ENCODE peak calls at places on chromosome 9, in eight cellular contexts. W, X, V, E, U, T, N and Q are unnamed samples.

GRCh38 chr9:137136926-137137607 is 1.9 kb upstream of the GRIN1 start:
- DNase-seq in T (no peak), N (no peak), V (no peak), E (no peak), U (no peak), W (no peak), X (no peak), Q (no peak)

GRCh38 chr9:129408535-129409215 is 212.2 kb downstream of the C9orf50 start:
- DNase-seq in T (peak), N (peak), W (no peak), V (peak), U (no peak), X (peak), E (no peak), Q (no peak)

GRCh38 chr9:76203373-76203772 is 190.9 kb downstream of the RFK start:
- DNase-seq in T (peak), U (no peak), X (peak), E (no peak), W (no peak), N (no peak), V (peak), Q (no peak)

GRCh38 chr9:102514541-102514940 is 480.6 kb upstream of the CYLC2 start:
- DNase-seq in T (peak), N (no peak), U (no peak), V (no peak), W (no peak), E (peak), X (peak), Q (no peak)

GRCh38 chr9:130960522-130961378 is 21.7 kb upstream of the FIBCD1 start:
- DNase-seq in X (no peak), E (no peak), U (no peak), V (no peak), N (no peak), T (no peak), W (no peak), Q (no peak)

GRCh38 chr9:101458955-101459631 is 23.5 kb upstream of the ALDOB start:
- DNase-seq in V (peak), E (peak), U (peak), N (no peak), W (peak), X (peak), T (no peak), Q (peak)

GRCh38 chr9:70609542-70610286 is 195.3 kb upstream of the KLF9 start:
- DNase-seq in V (no peak), W (peak), T (no peak), N (no peak), E (no peak), U (no peak), X (no peak), Q (peak)

GRCh38 chr9:88197781-88198345 is 59.6 kb upstream of the SPATA31C2 start:
- DNase-seq in N (no peak), T (no peak), U (no peak), X (no peak), E (no peak), V (no peak), W (peak), Q (peak)

GRCh38 chr9:13088734-13089427 is 190.6 kb downstream of the MPDZ start:
- DNase-seq in W (peak), X (peak), N (no peak), T (no peak), E (no peak), V (no peak), U (peak), Q (peak)

GRCh38 chr9:18542837-18543405 is 69.0 kb downstream of the ADAMTSL1 start:
- DNase-seq in W (peak), N (no peak), X (no peak), U (no peak), E (no peak), T (no peak), V (no peak), Q (peak)

GRCh38 chr9:75962186-75963036 is 71.9 kb downstream of the PCSK5 start:
- DNase-seq in X (peak), W (peak), T (no peak), N (no peak), V (peak), U (no peak), E (peak), Q (no peak)

GRCh38 chr9:124776952-124777645 is at the start of gene OLFML2A:
- DNase-seq in N (peak), V (no peak), W (no peak), E (no peak), X (no peak), U (peak), T (no peak), Q (peak)

GRCh38 chr9:114687034-114687433 is 5.0 kb upstream of the TEX48 start:
- DNase-seq in U (no peak), N (no peak), X (no peak), V (no peak), T (no peak), E (no peak), W (peak), Q (peak)

GRCh38 chr9:130128251-130128650 is 44.0 kb upstream of the NCS1 start:
- DNase-seq in E (no peak), X (no peak), T (peak), U (no peak), N (peak), V (peak), W (no peak), Q (no peak)

GRCh38 chr9:7907636-7908195 is 108.1 kb upstream of the DMAC1 start:
- DNase-seq in E (no peak), V (no peak), N (no peak), U (no peak), W (no peak), T (no peak), X (no peak), Q (no peak)

GRCh38 chr9:91075279-91075678 is 273.7 kb downstream of the SYK start:
- DNase-seq in V (no peak), X (no peak), U (no peak), T (no peak), W (no peak), N (no peak), E (no peak), Q (no peak)

GRCh38 chr9:15142903-15143534 is 164.0 kb downstream of the TTC39B start:
- DNase-seq in X (no peak), N (no peak), T (no peak), W (peak), E (no peak), V (no peak), U (peak), Q (peak)

GRCh38 chr9:134551657-134552348 is 89.8 kb upstream of the COL5A1 start:
- DNase-seq in N (peak), T (no peak), E (no peak), W (peak), V (no peak), X (no peak), U (no peak), Q (peak)

GRCh38 chr9:129554649-129555048 is 66.3 kb downstream of the C9orf50 start:
- DNase-seq in E (no peak), N (peak), U (peak), T (no peak), W (peak), V (no peak), X (no peak), Q (no peak)

GRCh38 chr9:76828462-76828861 is 64.2 kb downstream of the PCA3 start:
- DNase-seq in W (no peak), X (no peak), T (no peak), E (no peak), V (no peak), N (no peak), U (no peak), Q (no peak)

GRCh38 chr9:136837146-136837855 is 5.0 kb upstream of the AJM1 start:
- DNase-seq in W (no peak), U (no peak), N (no peak), X (no peak), V (no peak), T (no peak), E (no peak), Q (no peak)

GRCh38 chr9:127754099-127754760 is 19.1 kb upstream of the TOR2A start:
- DNase-seq in V (no peak), W (no peak), U (peak), T (no peak), E (no peak), X (no peak), N (no peak), Q (no peak)

GRCh38 chr9:85432599-85432998 is 309.2 kb downstream of the AGTPBP1 start:
- DNase-seq in T (no peak), W (no peak), E (no peak), N (no peak), U (no peak), X (no peak), V (peak), Q (no peak)

GRCh38 chr9:96048954-96049831 is 173.7 kb downstream of the ERCC6L2 start:
- DNase-seq in W (no peak), X (peak), E (peak), N (peak), U (no peak), T (peak), V (no peak), Q (no peak)

GRCh38 chr9:93112864-93113389 is 16.9 kb downstream of the CARD19 start:
- DNase-seq in U (no peak), N (peak), W (no peak), V (no peak), X (no peak), E (no peak), T (no peak), Q (no peak)

GRCh38 chr9:129383005-129383414 is 204.9 kb upstream of the IER5L start:
- DNase-seq in T (peak), E (peak), W (no peak), U (peak), X (peak), N (no peak), V (peak), Q (no peak)

GRCh38 chr9:128494108-128494742 is 10.3 kb upstream of the GLE1 start:
- DNase-seq in N (peak), V (peak), X (peak), T (peak), U (no peak), W (peak), E (peak), Q (peak)

GRCh38 chr9:4862506-4863250 is 69.9 kb downstream of the RCL1 start:
- DNase-seq in T (no peak), V (no peak), X (no peak), N (no peak), E (no peak), U (no peak), W (peak), Q (peak)

GRCh38 chr9:130198501-130199179 is 26.4 kb downstream of the NCS1 start:
- DNase-seq in N (no peak), U (no peak), W (no peak), T (no peak), X (no peak), E (no peak), V (no peak), Q (no peak)

GRCh38 chr9:89277043-89277442 is 34.0 kb upstream of the CKS2 start:
- DNase-seq in E (no peak), V (no peak), X (no peak), U (no peak), T (no peak), N (no peak), W (no peak), Q (no peak)

GRCh38 chr9:121268598-121269029 is 652 bp downstream of the GSN start:
- DNase-seq in X (no peak), T (no peak), W (no peak), E (no peak), U (no peak), N (no peak), V (no peak), Q (no peak)

GRCh38 chr9:123326662-123327093 is 29.3 kb upstream of the CRB2 start:
- DNase-seq in W (peak), V (no peak), X (no peak), E (no peak), N (no peak), T (no peak), U (peak), Q (peak)

GRCh38 chr9:136137321-136138054 is 18.8 kb upstream of the TMEM250 start:
- DNase-seq in U (no peak), W (no peak), T (peak), X (no peak), V (no peak), N (no peak), E (peak), Q (no peak)

GRCh38 chr9:121360975-121361374 is 9.1 kb downstream of the STOM start:
- DNase-seq in W (peak), E (no peak), X (no peak), V (no peak), U (no peak), N (no peak), T (no peak), Q (peak)

GRCh38 chr9:113572076-113572861 is 108.7 kb downstream of the RGS3 start:
- DNase-seq in V (no peak), N (peak), T (no peak), W (no peak), U (no peak), E (peak), X (no peak), Q (no peak)

GRCh38 chr9:3968891-3969290 is 331.0 kb downstream of the GLIS3 start:
- DNase-seq in W (no peak), N (no peak), E (no peak), U (no peak), V (no peak), T (no peak), X (no peak), Q (peak)

GRCh38 chr9:5632540-5632939 is 3.6 kb downstream of the RIC1 start:
- DNase-seq in E (no peak), U (no peak), N (no peak), X (no peak), W (no peak), T (no peak), V (no peak), Q (no peak)

GRCh38 chr9:116149844-116150243 is 3.7 kb upstream of the PAPPA start:
- DNase-seq in N (no peak), E (no peak), T (peak), V (peak), X (no peak), W (peak), U (peak), Q (peak)

GRCh38 chr9:126301985-126302603 is 24.5 kb upstream of the MVB12B start:
- DNase-seq in U (peak), W (peak), T (peak), X (peak), V (peak), N (no peak), E (peak), Q (peak)
- H3K4me3 ChIP-seq in U (no peak), W (no peak), T (no peak), X (no peak), V (no peak), N (no peak), E (no peak), Q (no peak)

GRCh38 chr9:108956627-108957026 is 22.4 kb downstream of the ABITRAM start:
- DNase-seq in T (no peak), W (no peak), U (no peak), E (no peak), X (no peak), V (no peak), N (no peak), Q (no peak)

GRCh38 chr9:108950168-108950567 is 16.0 kb downstream of the ABITRAM start:
- DNase-seq in N (no peak), U (no peak), T (no peak), W (no peak), E (no peak), V (no peak), X (no peak), Q (no peak)

GRCh38 chr9:108951578-108951977 is 17.4 kb downstream of the ABITRAM start:
- DNase-seq in N (no peak), W (no peak), V (no peak), U (no peak), T (no peak), E (no peak), X (no peak), Q (peak)

GRCh38 chr9:108956098-108956533 is 21.9 kb downstream of the ABITRAM start:
- DNase-seq in N (no peak), X (no peak), V (no peak), U (no peak), E (no peak), W (no peak), T (no peak), Q (no peak)

DNA sequence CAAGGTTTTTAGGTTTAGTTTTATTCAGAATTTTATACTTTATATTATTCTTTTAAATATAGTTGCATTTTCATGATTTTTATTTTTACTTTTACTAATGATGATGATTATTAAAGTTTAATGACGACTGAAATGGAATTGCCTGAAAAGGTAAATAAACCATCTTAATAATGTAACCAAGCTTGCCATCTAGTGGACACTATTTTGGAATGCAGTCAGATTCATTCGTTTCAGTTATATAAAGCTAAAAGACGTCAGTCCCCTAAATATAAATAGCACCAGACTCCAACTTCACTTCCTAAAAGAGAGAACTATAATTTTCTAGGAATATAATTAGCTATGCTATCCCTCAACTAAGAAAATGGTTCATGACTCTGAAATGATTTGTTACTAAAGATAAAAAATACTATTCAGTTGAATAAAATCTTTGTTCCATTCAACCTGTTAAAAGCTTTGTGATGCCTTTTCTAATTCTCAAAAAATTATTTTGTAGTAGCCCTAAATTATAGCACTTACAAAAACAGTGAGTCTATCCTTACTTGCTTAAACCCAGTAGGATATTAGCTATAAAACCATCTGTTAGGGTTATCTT is 19.9 kb downstream of the ABITRAM start:
- DNase-seq in E (no peak), U (peak), N (no peak), T (no peak), V (no peak), W (peak), X (no peak), Q (peak)
- TF ChIP-seq CTCF in E (peak), U (no peak), N (peak), T (peak), V (peak), W (peak), X (no peak), Q (peak)

DNA sequence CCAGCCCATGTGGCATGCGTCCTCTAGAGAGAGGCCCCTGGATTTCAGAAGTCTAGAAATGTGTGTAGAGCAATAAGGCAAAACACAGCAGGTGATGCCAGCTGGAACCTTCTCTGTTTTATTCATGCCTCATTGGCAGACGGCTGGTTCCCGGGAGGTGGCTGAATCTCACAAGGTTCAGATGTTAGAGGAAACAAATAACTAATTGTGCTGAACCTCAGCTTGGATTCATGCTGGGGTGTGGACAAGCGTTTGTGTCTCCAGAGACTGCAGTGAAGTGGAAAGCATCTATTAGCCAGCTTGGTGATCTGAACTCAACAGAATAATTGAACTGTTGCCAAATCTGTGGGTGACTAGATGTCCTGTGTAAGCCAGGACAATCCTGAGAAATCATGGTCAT is 131.1 kb upstream of the NR4A3 start:
- DNase-seq in T (no peak), V (no peak), U (no peak), E (no peak), X (no peak), N (no peak), W (no peak), Q (no peak)
- H3K4me3 ChIP-seq in T (no peak), V (no peak), U (no peak), E (no peak), X (no peak), N (no peak), W (no peak), Q (no peak)

GRCh38 chr9:109906766-109907382 is 126.9 kb downstream of the PALM2AKAP2 start:
- DNase-seq in W (peak), X (no peak), T (no peak), E (no peak), N (no peak), V (no peak), U (no peak), Q (peak)
- TF ChIP-seq CTCF in W (no peak), X (no peak), T (no peak), E (no peak), N (no peak), V (no peak), U (no peak), Q (no peak)

GRCh38 chr9:83280790-83281189 is 217.8 kb upstream of the RASEF start:
- DNase-seq in X (no peak), V (peak), T (no peak), W (no peak), N (no peak), E (no peak), U (no peak), Q (no peak)

GRCh38 chr9:83283528-83283927 is 220.6 kb upstream of the RASEF start:
- DNase-seq in W (no peak), X (no peak), T (no peak), U (no peak), N (no peak), V (no peak), E (no peak), Q (no peak)

GRCh38 chr9:83280259-83280658 is 217.3 kb upstream of the RASEF start:
- DNase-seq in T (no peak), W (no peak), X (no peak), E (no peak), N (no peak), U (no peak), V (no peak), Q (peak)

GRCh38 chr9:83284766-83285165 is 221.8 kb upstream of the RASEF start:
- DNase-seq in U (no peak), N (no peak), E (no peak), T (no peak), X (no peak), W (no peak), V (no peak), Q (no peak)

GRCh38 chr9:83281306-83282255 is 218.6 kb upstream of the RASEF start:
- DNase-seq in V (no peak), N (no peak), W (peak), U (no peak), T (no peak), X (peak), E (peak), Q (peak)
- H3K4me3 ChIP-seq in V (no peak), N (no peak), W (no peak), U (no peak), T (no peak), X (no peak), E (no peak), Q (no peak)

DNA sequence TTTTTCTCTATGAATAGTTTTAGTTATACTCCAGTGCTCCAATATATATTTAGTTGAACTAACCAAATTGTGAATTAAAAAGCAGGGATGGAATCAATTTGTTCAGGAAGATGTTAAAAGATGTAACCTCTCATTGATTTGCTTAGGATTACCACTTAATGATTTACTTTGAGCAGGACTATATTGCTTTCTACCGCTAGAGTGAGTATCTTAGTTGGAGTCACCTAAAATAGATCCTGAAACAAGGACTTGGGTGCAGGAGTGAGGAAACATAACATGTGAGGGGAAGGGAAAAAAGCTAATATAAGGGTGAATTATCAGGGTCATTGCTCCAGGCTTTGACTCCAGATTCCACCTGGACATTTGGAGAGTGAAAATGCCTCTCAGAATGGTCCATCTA is 2277.4 kb upstream of the C9orf72 start:
- DNase-seq in V (no peak), E (no peak), T (no peak), W (no peak), N (no peak), U (no peak), X (no peak), Q (no peak)
- TF ChIP-seq CTCF in V (no peak), E (no peak), T (no peak), W (no peak), N (no peak), U (no peak), X (no peak), Q (no peak)

GRCh38 chr9:35813434-35814105 is 1.3 kb downstream of the HINT2 start:
- DNase-seq in U (peak), V (no peak), T (no peak), N (no peak), X (no peak), E (no peak), W (no peak), Q (peak)
- H3K4me3 ChIP-seq in U (peak), V (no peak), T (peak), N (no peak), X (no peak), E (no peak), W (peak), Q (no peak)